ENCODE peak calls at places on chromosomes 7 and 10, in five cellular contexts. S, B, Y, G and R are unnamed samples.

GRCh38 chr7:16804674-16805439 is at the start of gene AGR2:
- DNase-seq in S (no peak), B (no peak), Y (no peak), G (no peak), R (no peak)

GRCh38 chr10:68099736-68100135 is 9.6 kb upstream of the MYPN start:
- DNase-seq in S (no peak), B (no peak), Y (no peak), G (no peak), R (no peak)

GRCh38 chr7:9488555-9488954 is 1055.1 kb downstream of the NXPH1 start:
- DNase-seq in S (no peak), B (no peak), Y (no peak), G (no peak), R (no peak)

GRCh38 chr10:127699311-127699710 is 37.7 kb upstream of the FOXI2 start:
- DNase-seq in S (no peak), B (no peak), Y (no peak), G (no peak), R (no peak)

GRCh38 chr10:86614853-86615252 is 39.5 kb upstream of the OPN4 start:
- DNase-seq in S (no peak), B (no peak), Y (no peak), G (no peak), R (no peak)

GRCh38 chr10:86497621-86498020 is 24.0 kb downstream of the WAPL start:
- DNase-seq in S (no peak), B (no peak), Y (no peak), G (no peak), R (no peak)

GRCh38 chr10:45278860-45279498 is 36.4 kb downstream of the OR13A1 start:
- DNase-seq in S (no peak), B (no peak), Y (no peak), G (no peak), R (no peak)

GRCh38 chr10:108629843-108630242 is 1293.5 kb downstream of the XPNPEP1 start:
- DNase-seq in S (no peak), B (no peak), Y (no peak), G (no peak), R (no peak)

GRCh38 chr10:132939957-132940790 is 2.2 kb downstream of the CFAP46 start:
- DNase-seq in S (no peak), B (peak; percentile 85), Y (peak; percentile 54), G (no peak), R (no peak)

GRCh38 chr7:88927-89921 is 103.1 kb upstream of the FAM20C start:
- DNase-seq in S (no peak), B (no peak), Y (peak; percentile 77), G (no peak), R (no peak)